ENCODE peak calls at places on chromosomes 16 and 17, in eight cellular contexts. F is smooth muscle cell of the brain vasculature; N is MV-4-11; X is hypothalamus; V is fibroblast of lung; Q is activated naive CD4-positive, alpha-beta T cell treated with Interleukin-2 at 50 U/mL for 16 hours; I is HFF-Myc; C is substantia nigra. E is an unnamed sample.

GRCh38 chr17:7001562-7001961 is 5.7 kb downstream of the ALOX12 start:
- DNase-seq in Q (peak), N (no peak), C (no peak), V (no peak), I (no peak), F (no peak), X (no peak), E (no peak)

GRCh38 chr17:5485270-5486205 is at the start of gene DERL2:
- DNase-seq in V (peak), C (no peak), N (no peak), Q (no peak), I (no peak), F (no peak), X (no peak), E (no peak)

GRCh38 chr17:76027159-76027839 is at the start of gene EVPL:
- DNase-seq in N (no peak), I (no peak), V (no peak), Q (no peak), C (no peak), X (no peak), F (no peak), E (no peak)

GRCh38 chr16:62077998-62078397 is 41.8 kb upstream of the CDH8 start:
- DNase-seq in C (peak), N (no peak), F (no peak), I (no peak), V (no peak), X (no peak), Q (no peak), E (no peak)

GRCh38 chr16:4580245-4580644 is 24.1 kb downstream of the C16orf96 start:
- DNase-seq in X (no peak), N (no peak), Q (no peak), V (peak), I (no peak), F (no peak), C (no peak), E (no peak)

GRCh38 chr16:13503960-13504635 is 415.9 kb upstream of the ERCC4 start:
- DNase-seq in Q (no peak), F (no peak), I (no peak), N (no peak), X (no peak), V (no peak), C (no peak), E (no peak)

GRCh38 chr17:74671031-74671771 is 41.5 kb downstream of the CD300LF start:
- DNase-seq in Q (peak), N (peak), C (no peak), X (peak), I (peak), F (peak), V (peak), E (peak)

GRCh38 chr17:49747632-49748031 is 16.3 kb downstream of the FAM117A start:
- DNase-seq in N (no peak), V (no peak), C (no peak), Q (no peak), F (no peak), X (no peak), I (no peak), E (no peak)

GRCh38 chr17:39926588-39927100 is 757 bp downstream of the ORMDL3 start:
- DNase-seq in Q (peak), V (peak), F (no peak), C (no peak), I (no peak), X (no peak), N (peak), E (no peak)

GRCh38 chr16:80544326-80544725 is 3.5 kb downstream of the DYNLRB2 start:
- DNase-seq in X (no peak), N (no peak), V (no peak), Q (no peak), F (no peak), I (no peak), C (no peak), E (no peak)

GRCh38 chr16:30992931-30993816 is 8.2 kb downstream of the HSD3B7 start:
- DNase-seq in F (no peak), N (peak), C (no peak), Q (no peak), I (no peak), V (no peak), X (no peak), E (no peak)

GRCh38 chr16:82954224-82954929 is 327.6 kb downstream of the CDH13 start:
- DNase-seq in F (no peak), N (no peak), C (no peak), V (peak), X (no peak), I (no peak), Q (no peak), E (no peak)

GRCh38 chr17:66930933-66931332 is 33.6 kb upstream of the CACNG4 start:
- DNase-seq in C (no peak), N (no peak), F (no peak), V (no peak), X (no peak), I (no peak), Q (no peak), E (no peak)

GRCh38 chr17:41579484-41580243 is 7.0 kb downstream of the KRT14 start:
- DNase-seq in X (peak), I (peak), F (peak), N (peak), C (peak), Q (peak), V (peak), E (peak)

GRCh38 chr16:3503513-3503912 is 2.7 kb downstream of the CLUAP1 start:
- DNase-seq in V (no peak), I (no peak), X (no peak), C (no peak), F (no peak), Q (peak), N (no peak), E (no peak)

GRCh38 chr17:16212793-16213192 is 2.5 kb downstream of the NCOR1 start:
- DNase-seq in Q (no peak), F (no peak), I (no peak), X (no peak), V (no peak), C (no peak), N (no peak), E (no peak)

GRCh38 chr17:28917465-28917864 is 14.6 kb upstream of the DHRS13 start:
- DNase-seq in F (no peak), Q (no peak), I (no peak), V (no peak), C (no peak), N (no peak), X (no peak), E (no peak)

GRCh38 chr17:69363488-69364210 is 36.7 kb upstream of the ABCA5 start:
- DNase-seq in I (no peak), X (no peak), Q (no peak), N (no peak), C (no peak), V (no peak), F (no peak), E (no peak)

GRCh38 chr16:14035092-14035491 is 36.0 kb upstream of the MRTFB start:
- DNase-seq in X (no peak), F (no peak), V (no peak), I (no peak), Q (no peak), C (no peak), N (no peak), E (no peak)

GRCh38 chr17:16013943-16014407 is 14.4 kb downstream of the TTC19 start:
- DNase-seq in N (no peak), Q (no peak), F (peak), C (no peak), V (peak), X (no peak), I (peak), E (no peak)

GRCh38 chr17:72569193-72569946 is 448.6 kb downstream of the SOX9 start:
- DNase-seq in C (no peak), X (no peak), N (no peak), F (no peak), I (no peak), V (no peak), Q (no peak), E (no peak)

E was measured in hippocampal formation.